ENCODE peak calls at places on chromosome 15, in five cellular contexts. J, T, D, B and C are unnamed samples.

GRCh38 chr15:70643783-70644125 is 119.6 kb downstream of the UACA start:
- DNase-seq in D (no peak), T (peak), J (no peak), B (peak), C (no peak)

GRCh38 chr15:67164811-67165652 is 89.4 kb downstream of the AAGAB start:
- DNase-seq in J (no peak), D (no peak), B (no peak), T (no peak), C (peak)

GRCh38 chr15:27990411-27991338 is 108.4 kb downstream of the OCA2 start:
- DNase-seq in T (no peak), D (no peak), B (no peak), J (no peak), C (no peak)

GRCh38 chr15:26580943-26581342 is 191.9 kb downstream of the GABRB3 start:
- DNase-seq in D (no peak), B (peak), J (no peak), T (peak), C (no peak)

GRCh38 chr15:59260090-59260489 is 53.4 kb downstream of the LDHAL6B start:
- DNase-seq in B (no peak), D (no peak), T (no peak), J (no peak), C (no peak)

GRCh38 chr15:101807345-101807945 is 4.1 kb downstream of the OR4F6 start:
- DNase-seq in J (no peak), B (peak), T (peak), D (no peak), C (no peak)

GRCh38 chr15:40843885-40844542 is at the start of gene SPINT1:
- DNase-seq in B (peak), J (peak), D (no peak), T (peak), C (peak)

GRCh38 chr15:49988766-49989165 is 130.3 kb downstream of the ATP8B4 start:
- DNase-seq in J (no peak), D (no peak), B (no peak), T (no peak), C (no peak)

GRCh38 chr15:90883971-90884718 is at the start of gene FES:
- DNase-seq in J (no peak), D (no peak), T (no peak), B (peak), C (peak)

GRCh38 chr15:39597336-39597735 is 16.5 kb downstream of the THBS1 start:
- DNase-seq in J (no peak), T (peak), B (no peak), D (no peak), C (no peak)

GRCh38 chr15:70795311-70795665 is 31.9 kb upstream of the UACA start:
- DNase-seq in J (no peak), B (peak), D (no peak), T (peak), C (no peak)

GRCh38 chr15:31046759-31047359 is 54.7 kb downstream of the TRPM1 start:
- DNase-seq in T (no peak), J (no peak), D (no peak), B (no peak), C (no peak)

GRCh38 chr15:84598993-84599392 is 1.8 kb upstream of the ZSCAN2 start:
- DNase-seq in B (peak), J (no peak), D (no peak), T (peak), C (no peak)

GRCh38 chr15:38823272-38823671 is 258.7 kb upstream of the RASGRP1 start:
- DNase-seq in T (no peak), J (no peak), D (no peak), B (no peak), C (no peak)

GRCh38 chr15:88617790-88618189 is 3.4 kb upstream of the AEN start:
- DNase-seq in J (no peak), T (no peak), B (no peak), D (no peak), C (no peak)

GRCh38 chr15:78616506-78616905 is 4.3 kb downstream of the CHRNA3 start:
- DNase-seq in T (no peak), D (no peak), J (no peak), B (no peak), C (no peak)

GRCh38 chr15:22936577-22937472 is 43.3 kb downstream of the CYFIP1 start:
- DNase-seq in B (no peak), D (no peak), T (no peak), J (peak), C (no peak)

GRCh38 chr15:81281176-81281735 is 42.7 kb downstream of the STARD5 start:
- DNase-seq in D (no peak), J (no peak), T (no peak), B (no peak), C (no peak)

GRCh38 chr15:80204231-80204630 is 47.8 kb downstream of the CTXND1 start:
- DNase-seq in J (no peak), B (no peak), D (no peak), T (no peak), C (no peak)

GRCh38 chr15:68749365-68750141 is 71.1 kb downstream of the ANP32A start:
- DNase-seq in J (no peak), T (no peak), D (no peak), B (no peak), C (no peak)

GRCh38 chr15:91652610-91653207 is 200.8 kb upstream of the SLCO3A1 start:
- DNase-seq in D (no peak), J (no peak), B (no peak), T (no peak), C (no peak)

GRCh38 chr15:62119224-62119925 is 45.7 kb downstream of the C2CD4B start:
- DNase-seq in D (no peak), B (peak), T (peak), J (no peak), C (no peak)

GRCh38 chr15:57861805-57862586 is 155.5 kb downstream of the POLR2M start:
- DNase-seq in D (no peak), B (peak), T (peak), J (no peak), C (no peak)